ENCODE peak calls at places on chromosomes 1 and 21, in ten cellular contexts. S is breast epithelium, W is H1, M is K562, C is endothelial cell of umbilical vein, U is Panc1, X is prostate gland, F is GM23338, K is spleen, L is stomach. Y is an unnamed sample.

GRCh38 chr1:213014642-213015041 is 1.0 kb downstream of the ANGEL2 start:
- DNase-seq in L (no peak), F (peak), W (no peak), C (no peak), U (no peak), S (no peak), X (no peak), M (peak), K (no peak), Y (no peak)

GRCh38 chr1:203281033-203281432 is 24.3 kb upstream of the BTG2 start:
- DNase-seq in K (no peak), C (no peak), U (no peak), F (no peak), X (no peak), S (peak), L (no peak), W (no peak), M (no peak), Y (no peak)

GRCh38 chr1:199742547-199742946 is 285.0 kb upstream of the NR5A2 start:
- DNase-seq in S (no peak), W (no peak), L (no peak), K (no peak), C (peak), F (no peak), X (no peak), U (peak), M (no peak), Y (no peak)

GRCh38 chr1:11462224-11462923 is 16.6 kb upstream of the DISP3 start:
- DNase-seq in L (no peak), W (no peak), S (no peak), C (no peak), K (no peak), U (no peak), M (no peak), F (no peak), X (no peak), Y (no peak)

GRCh38 chr1:26279598-26280332 is at the start of gene SH3BGRL3:
- DNase-seq in M (peak), F (peak), W (no peak), K (peak), L (peak), C (peak), U (no peak), S (peak), X (peak), Y (no peak)

GRCh38 chr1:175314300-175314699 is 121.7 kb upstream of the KIAA0040 start:
- DNase-seq in X (peak), F (no peak), U (no peak), K (no peak), M (no peak), C (no peak), S (no peak), W (no peak), L (no peak), Y (no peak)

GRCh38 chr1:244836135-244836521 is 670 bp downstream of the COX20 start:
- DNase-seq in M (peak), K (no peak), F (peak), X (no peak), U (peak), L (no peak), S (no peak), W (no peak), C (peak), Y (no peak)

GRCh38 chr1:159172599-159173291 is 1.3 kb downstream of the CADM3 start:
- DNase-seq in X (no peak), S (no peak), L (no peak), M (no peak), K (no peak), U (no peak), F (peak), W (no peak), C (no peak), Y (no peak)

GRCh38 chr1:115052454-115053083 is 22.9 kb downstream of the TSHB start:
- DNase-seq in K (no peak), M (peak), F (peak), X (peak), W (no peak), S (no peak), C (peak), L (peak), U (peak), Y (no peak)

GRCh38 chr1:32187850-32188249 is 8.4 kb downstream of the TXLNA start:
- DNase-seq in K (no peak), C (no peak), W (no peak), S (no peak), M (no peak), F (no peak), X (no peak), L (no peak), U (no peak), Y (no peak)

GRCh38 chr1:25724201-25724600 is 75.8 kb upstream of the SELENON start:
- DNase-seq in C (no peak), U (no peak), W (no peak), M (no peak), X (peak), K (no peak), S (no peak), L (no peak), F (no peak), Y (no peak)

GRCh38 chr1:202959276-202959620 is 1.1 kb upstream of the ADIPOR1 start:
- DNase-seq in W (no peak), L (no peak), X (no peak), U (no peak), F (no peak), C (no peak), K (no peak), M (peak), S (no peak), Y (no peak)

GRCh38 chr1:39554277-39554676 is 22.3 kb downstream of the PABPC4 start:
- DNase-seq in F (no peak), S (no peak), U (no peak), C (no peak), K (no peak), M (no peak), L (no peak), W (no peak), X (no peak), Y (no peak)

GRCh38 chr1:115189814-115190541 is 100.7 kb upstream of the TSPAN2 start:
- DNase-seq in C (no peak), U (peak), L (no peak), S (no peak), X (no peak), W (no peak), M (no peak), K (no peak), F (no peak), Y (no peak)

GRCh38 chr1:101081496-101082282 is 56.1 kb upstream of the DPH5 start:
- DNase-seq in C (no peak), K (peak), S (no peak), U (no peak), W (no peak), X (no peak), F (no peak), L (no peak), M (no peak), Y (no peak)

GRCh38 chr1:85109475-85109874 is 61.2 kb upstream of the MCOLN3 start:
- DNase-seq in F (peak), S (peak), C (peak), K (no peak), L (peak), U (peak), X (peak), M (peak), W (peak), Y (peak)

GRCh38 chr1:67390041-67390887 is 39.9 kb downstream of the SERBP1 start:
- DNase-seq in K (no peak), W (no peak), M (no peak), U (no peak), X (no peak), L (no peak), S (no peak), C (no peak), F (peak), Y (no peak)

GRCh38 chr1:35715568-35716002 is 3.1 kb downstream of the C1orf216 start:
- DNase-seq in M (peak), F (peak), X (peak), L (peak), U (no peak), C (peak), W (no peak), K (peak), S (peak), Y (no peak)

GRCh38 chr1:35717911-35718476 is 690 bp downstream of the C1orf216 start:
- DNase-seq in F (peak), C (peak), K (no peak), M (peak), W (no peak), L (peak), U (no peak), X (no peak), S (no peak), Y (no peak)

GRCh38 chr1:35718492-35719336 is at the start of gene C1orf216:
- DNase-seq in K (peak), L (peak), W (peak), C (peak), S (no peak), F (peak), U (no peak), M (peak), X (peak), Y (no peak)

DNA sequence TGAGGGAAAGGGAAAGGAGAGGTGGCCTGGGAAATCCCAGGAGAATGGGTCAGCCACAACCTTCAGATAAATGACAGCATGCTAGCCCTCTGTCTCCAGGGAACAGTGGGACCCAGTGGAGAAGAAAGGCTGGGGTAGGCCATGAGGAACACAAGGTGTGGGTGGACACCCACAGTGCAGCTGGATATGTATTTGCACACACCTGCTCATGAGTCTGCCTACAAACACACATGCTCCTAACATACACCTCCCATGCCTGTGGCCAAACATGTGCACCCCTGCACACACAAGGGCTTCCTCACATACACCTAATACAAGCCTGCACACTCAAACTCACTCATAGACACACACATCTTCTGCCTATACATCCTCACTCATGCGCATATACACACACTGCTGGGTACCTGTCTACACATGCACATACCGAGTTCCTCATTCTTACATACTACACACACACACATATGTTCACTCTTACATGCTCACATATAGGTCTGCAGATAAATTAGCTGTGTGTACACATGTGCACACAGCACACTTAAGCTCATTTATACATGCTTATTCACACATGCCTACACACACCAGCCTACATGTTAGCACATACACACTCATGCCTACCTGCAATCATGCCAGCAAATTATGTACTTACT is 3.6 kb downstream of the C1orf216 start:
- DNase-seq in K (no peak), X (no peak), M (no peak), W (no peak), L (no peak), F (no peak), U (no peak), S (no peak), C (no peak), Y (no peak)
- H3K4me3 ChIP-seq in K (no peak), X (no peak), M (no peak), W (no peak), L (no peak), F (no peak), U (no peak), S (peak), C (no peak), Y (peak)

GRCh38 chr1:48789903-48790302 is 13.2 kb upstream of the BEND5 start:
- DNase-seq in L (no peak), M (no peak), C (no peak), X (peak), S (no peak), K (no peak), U (no peak), F (no peak), W (no peak), Y (no peak)
- TF ChIP-seq POLR2AphosphoS5 in L (peak), M (no peak), C (no peak), X (peak), S (no peak), K (no peak), U (no peak), F (no peak), W (no peak), Y (no peak)

GRCh38 chr1:205662135-205662725 is 18.1 kb downstream of the SLC45A3 start:
- DNase-seq in F (no peak), C (no peak), W (no peak), L (no peak), X (no peak), M (no peak), K (peak), S (no peak), U (no peak), Y (no peak)
- H3K4me3 ChIP-seq in F (no peak), C (no peak), W (no peak), L (no peak), X (no peak), M (no peak), K (no peak), S (no peak), U (no peak), Y (no peak)

DNA sequence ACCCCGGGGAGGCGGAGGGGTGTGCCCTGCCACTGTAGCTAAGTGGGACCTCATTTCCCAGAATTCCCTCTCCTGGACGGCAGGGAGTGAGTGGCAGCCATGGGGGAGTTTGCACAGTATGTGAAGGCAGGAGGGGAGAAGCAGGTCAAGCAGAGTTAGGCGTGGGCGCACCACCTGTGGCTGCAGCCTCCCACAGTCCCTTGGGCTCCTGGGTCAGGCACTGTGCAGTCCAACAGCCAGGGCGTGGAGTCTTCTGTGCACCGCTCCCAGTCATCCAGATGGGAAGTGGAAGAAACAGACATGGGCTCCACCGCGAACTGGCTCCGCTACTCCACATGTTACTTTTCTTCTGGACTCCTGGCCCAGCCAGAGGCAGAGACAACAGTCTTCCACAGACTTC is 85.4 kb upstream of the TIAM1 start:
- DNase-seq in C (no peak), U (no peak), K (no peak), W (no peak), X (no peak), L (no peak), S (no peak), F (no peak), M (peak), Y (no peak)
- TF ChIP-seq POLR2AphosphoS5 in C (no peak), U (no peak), K (no peak), W (no peak), X (no peak), L (no peak), S (no peak), F (no peak), M (no peak), Y (no peak)

GRCh38 chr1:174018565-174018964 is 3.6 kb downstream of the RC3H1 start:
- DNase-seq in S (no peak), L (no peak), U (no peak), C (no peak), X (no peak), W (no peak), M (no peak), K (no peak), F (no peak), Y (no peak)

GRCh38 chr1:174022080-174022975 is at the start of gene RC3H1:
- DNase-seq in F (peak), C (peak), M (peak), W (peak), L (peak), X (peak), S (peak), K (peak), U (no peak), Y (no peak)

GRCh38 chr1:174013864-174014418 is 8.2 kb downstream of the RC3H1 start:
- DNase-seq in S (no peak), U (no peak), W (no peak), X (no peak), C (no peak), L (no peak), M (no peak), F (no peak), K (no peak), Y (no peak)

GRCh38 chr1:174021611-174022079 is 512 bp downstream of the RC3H1 start:
- DNase-seq in U (no peak), K (no peak), M (peak), W (no peak), C (peak), X (peak), F (peak), L (no peak), S (peak), Y (no peak)

DNA sequence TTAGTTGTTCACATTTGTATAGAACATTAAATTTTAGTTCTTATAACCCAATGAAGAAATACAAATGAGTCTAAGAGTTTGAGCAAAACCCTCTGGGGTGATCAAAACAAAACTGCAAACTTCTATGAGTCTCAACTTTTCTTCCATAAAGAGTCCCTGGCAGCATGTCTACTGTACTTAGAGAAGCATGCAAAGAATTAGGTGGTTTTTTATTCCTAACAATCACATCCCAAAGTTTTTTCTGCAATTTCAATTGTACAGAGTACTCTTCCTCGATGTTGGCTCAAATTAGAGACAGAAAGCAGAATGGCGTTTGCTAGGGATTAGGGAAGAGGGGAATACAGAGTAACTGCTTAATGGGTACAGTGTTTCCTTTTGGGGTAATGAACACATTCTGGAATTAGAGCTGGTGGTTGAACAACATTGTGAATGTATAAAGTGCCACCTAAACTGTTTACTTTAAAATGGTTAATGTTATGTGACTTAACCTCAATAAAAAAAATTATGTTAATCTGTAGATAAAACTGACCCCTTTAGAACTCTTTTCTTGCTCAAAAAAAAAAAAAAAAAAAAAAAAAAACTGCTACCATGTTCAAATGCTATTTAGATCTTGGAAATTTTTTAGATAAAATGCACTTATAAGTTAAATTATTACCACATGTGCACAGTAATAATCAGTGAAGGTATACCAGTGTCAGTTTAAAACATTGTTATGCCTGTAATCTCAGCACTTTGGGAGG is 4.8 kb downstream of the RC3H1 start:
- DNase-seq in L (no peak), F (no peak), W (no peak), S (no peak), U (no peak), K (no peak), M (no peak), C (no peak), X (no peak), Y (no peak)
- H3K4me3 ChIP-seq in L (no peak), F (no peak), W (no peak), S (peak), U (no peak), K (no peak), M (no peak), C (no peak), X (no peak), Y (peak)

Y was measured in SK-N-MC.